ENCODE peak calls at places on chromosomes 6 and 20, in seven cellular contexts. One of them, this sample, is unnamed.

GRCh38 chr6:136669299-136669699 is 119.1 kb upstream of the MAP7 start:
- DNase-seq in Peyer's patch: no peak
- DNase-seq in fibroblast of the aortic adventitia: peak
- DNase-seq in astrocyte of the spinal cord: peak
- DNase-seq in HFF-Myc: peak
- DNase-seq in A549: no peak
- DNase-seq in CD8-positive, alpha-beta T cell: no peak
- DNase-seq in this sample: peak

GRCh38 chr20:47502801-47503239 is 1.1 kb downstream of the NCOA3 start:
- DNase-seq in A549: peak
- DNase-seq in Peyer's patch: peak
- DNase-seq in HFF-Myc: no peak
- DNase-seq in fibroblast of the aortic adventitia: peak
- DNase-seq in astrocyte of the spinal cord: peak
- DNase-seq in CD8-positive, alpha-beta T cell: peak
- DNase-seq in this sample: no peak

GRCh38 chr6:35078226-35078850 is 62.8 kb downstream of the TCP11 start:
- DNase-seq in fibroblast of the aortic adventitia: no peak
- DNase-seq in astrocyte of the spinal cord: no peak
- DNase-seq in A549: no peak
- DNase-seq in Peyer's patch: no peak
- DNase-seq in HFF-Myc: no peak
- DNase-seq in CD8-positive, alpha-beta T cell: no peak
- DNase-seq in this sample: no peak

GRCh38 chr20:59398552-59399265 is 98.3 kb downstream of the EDN3 start:
- DNase-seq in Peyer's patch: no peak
- DNase-seq in CD8-positive, alpha-beta T cell: no peak
- DNase-seq in HFF-Myc: no peak
- DNase-seq in fibroblast of the aortic adventitia: no peak
- DNase-seq in astrocyte of the spinal cord: no peak
- DNase-seq in A549: peak
- DNase-seq in this sample: no peak

GRCh38 chr6:30963641-30964040 is 19.9 kb upstream of the MUC21 start:
- DNase-seq in HFF-Myc: no peak
- DNase-seq in fibroblast of the aortic adventitia: no peak
- DNase-seq in A549: no peak
- DNase-seq in astrocyte of the spinal cord: peak
- DNase-seq in Peyer's patch: no peak
- DNase-seq in CD8-positive, alpha-beta T cell: no peak
- DNase-seq in this sample: no peak

GRCh38 chr20:4040283-4041179 is 25.2 kb upstream of the RNF24 start:
- DNase-seq in Peyer's patch: no peak
- DNase-seq in A549: no peak
- DNase-seq in CD8-positive, alpha-beta T cell: no peak
- DNase-seq in fibroblast of the aortic adventitia: peak
- DNase-seq in astrocyte of the spinal cord: peak
- DNase-seq in HFF-Myc: no peak
- DNase-seq in this sample: no peak

GRCh38 chr6:75386050-75386770 is 101.6 kb upstream of the TMEM30A start:
- DNase-seq in CD8-positive, alpha-beta T cell: no peak
- DNase-seq in astrocyte of the spinal cord: peak
- DNase-seq in fibroblast of the aortic adventitia: peak
- DNase-seq in HFF-Myc: no peak
- DNase-seq in Peyer's patch: no peak
- DNase-seq in A549: no peak
- DNase-seq in this sample: no peak

GRCh38 chr20:406200-407096 is 1.7 kb upstream of the RBCK1 start:
- DNase-seq in Peyer's patch: no peak
- DNase-seq in HFF-Myc: no peak
- DNase-seq in fibroblast of the aortic adventitia: no peak
- DNase-seq in CD8-positive, alpha-beta T cell: no peak
- DNase-seq in astrocyte of the spinal cord: no peak
- DNase-seq in A549: no peak
- DNase-seq in this sample: no peak

GRCh38 chr6:64012351-64013060 is 376.9 kb downstream of the PHF3 start:
- DNase-seq in fibroblast of the aortic adventitia: peak
- DNase-seq in CD8-positive, alpha-beta T cell: no peak
- DNase-seq in HFF-Myc: no peak
- DNase-seq in astrocyte of the spinal cord: peak
- DNase-seq in Peyer's patch: no peak
- DNase-seq in A549: peak
- DNase-seq in this sample: peak

GRCh38 chr20:57395111-57395959 is 4.1 kb downstream of the RBM38 start:
- DNase-seq in Peyer's patch: no peak
- DNase-seq in A549: no peak
- DNase-seq in CD8-positive, alpha-beta T cell: no peak
- DNase-seq in HFF-Myc: no peak
- DNase-seq in fibroblast of the aortic adventitia: peak
- DNase-seq in astrocyte of the spinal cord: peak
- DNase-seq in this sample: no peak

GRCh38 chr6:23654745-23655144 is 471.3 kb upstream of the NRSN1 start:
- DNase-seq in fibroblast of the aortic adventitia: no peak
- DNase-seq in CD8-positive, alpha-beta T cell: no peak
- DNase-seq in A549: peak
- DNase-seq in HFF-Myc: no peak
- DNase-seq in astrocyte of the spinal cord: no peak
- DNase-seq in Peyer's patch: no peak
- DNase-seq in this sample: no peak

DNA sequence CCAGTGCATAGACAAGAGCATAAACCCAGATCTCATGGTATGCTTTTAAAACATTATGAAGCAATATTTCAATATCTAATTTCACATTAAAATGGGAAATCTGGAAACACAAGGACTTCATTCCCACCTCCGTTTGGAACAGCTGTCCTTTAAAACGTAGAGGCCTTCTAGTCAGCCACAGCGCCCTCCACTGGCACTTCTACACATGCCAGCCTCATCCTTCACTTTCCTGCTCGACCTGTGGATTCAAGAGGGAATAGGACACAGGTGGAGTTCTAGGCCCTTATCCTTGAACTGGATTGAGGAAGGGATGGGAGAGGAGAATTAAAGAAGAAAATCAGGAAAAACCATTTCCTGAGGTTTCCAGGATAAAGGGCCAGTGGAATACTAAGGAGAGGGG is 85.6 kb downstream of the LYRM4 start:
- DNase-seq in Peyer's patch: no peak
- DNase-seq in fibroblast of the aortic adventitia: no peak
- DNase-seq in CD8-positive, alpha-beta T cell: no peak
- DNase-seq in A549: peak
- DNase-seq in HFF-Myc: no peak
- DNase-seq in astrocyte of the spinal cord: no peak
- DNase-seq in this sample: no peak
- TF ChIP-seq CTCF in Peyer's patch: no peak
- TF ChIP-seq CTCF in fibroblast of the aortic adventitia: peak
- TF ChIP-seq CTCF in CD8-positive, alpha-beta T cell: no peak
- TF ChIP-seq CTCF in A549: peak
- TF ChIP-seq CTCF in HFF-Myc: peak
- TF ChIP-seq CTCF in astrocyte of the spinal cord: peak
- TF ChIP-seq CTCF in this sample: peak

DNA sequence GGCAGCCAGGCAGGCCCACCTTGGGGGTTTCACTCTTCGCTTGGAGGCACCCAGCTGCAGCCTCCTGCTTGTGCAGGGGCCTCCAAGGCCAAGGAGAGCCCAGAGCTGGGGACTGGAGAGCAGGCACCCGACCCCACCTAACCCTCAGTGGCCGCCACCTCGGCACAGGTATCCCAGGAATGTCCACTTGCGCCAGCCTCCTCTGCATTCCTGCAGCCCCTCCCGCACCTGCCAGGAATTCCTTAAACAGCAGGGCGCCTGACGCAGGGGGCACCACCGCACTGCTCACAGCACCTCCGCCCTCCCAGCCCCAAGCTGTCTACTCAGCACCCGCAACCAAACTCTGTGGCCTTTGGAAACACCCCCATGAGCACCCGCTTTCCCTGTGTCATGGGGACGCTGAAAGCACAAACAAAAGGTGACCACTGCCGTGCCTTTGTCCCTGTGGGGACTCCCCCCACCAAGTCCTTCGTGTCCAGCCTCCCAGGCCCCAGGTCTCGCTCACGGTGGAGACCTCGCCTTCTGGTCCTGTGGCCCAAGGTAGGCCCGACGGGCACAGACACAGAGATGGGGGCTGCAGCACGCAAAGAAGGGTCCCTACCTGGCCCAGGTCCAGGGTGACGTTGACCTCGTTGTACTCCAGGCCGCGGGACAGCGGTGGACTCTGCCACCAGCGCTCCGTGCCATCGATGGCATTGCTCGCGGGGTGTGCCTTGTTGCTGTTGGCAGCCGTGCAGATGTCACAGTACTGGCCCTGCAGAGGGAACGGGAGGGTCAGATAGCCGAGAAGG is 5.1 kb downstream of the LAMA5 start:
- DNase-seq in CD8-positive, alpha-beta T cell: no peak
- DNase-seq in astrocyte of the spinal cord: no peak
- DNase-seq in Peyer's patch: no peak
- DNase-seq in fibroblast of the aortic adventitia: no peak
- DNase-seq in A549: peak
- DNase-seq in HFF-Myc: no peak
- DNase-seq in this sample: no peak
- H3K4me3 ChIP-seq in CD8-positive, alpha-beta T cell: no peak
- H3K4me3 ChIP-seq in astrocyte of the spinal cord: no peak
- H3K4me3 ChIP-seq in Peyer's patch: no peak
- H3K4me3 ChIP-seq in fibroblast of the aortic adventitia: no peak
- H3K4me3 ChIP-seq in A549: peak
- H3K4me3 ChIP-seq in HFF-Myc: no peak
- H3K4me3 ChIP-seq in this sample: no peak

DNA sequence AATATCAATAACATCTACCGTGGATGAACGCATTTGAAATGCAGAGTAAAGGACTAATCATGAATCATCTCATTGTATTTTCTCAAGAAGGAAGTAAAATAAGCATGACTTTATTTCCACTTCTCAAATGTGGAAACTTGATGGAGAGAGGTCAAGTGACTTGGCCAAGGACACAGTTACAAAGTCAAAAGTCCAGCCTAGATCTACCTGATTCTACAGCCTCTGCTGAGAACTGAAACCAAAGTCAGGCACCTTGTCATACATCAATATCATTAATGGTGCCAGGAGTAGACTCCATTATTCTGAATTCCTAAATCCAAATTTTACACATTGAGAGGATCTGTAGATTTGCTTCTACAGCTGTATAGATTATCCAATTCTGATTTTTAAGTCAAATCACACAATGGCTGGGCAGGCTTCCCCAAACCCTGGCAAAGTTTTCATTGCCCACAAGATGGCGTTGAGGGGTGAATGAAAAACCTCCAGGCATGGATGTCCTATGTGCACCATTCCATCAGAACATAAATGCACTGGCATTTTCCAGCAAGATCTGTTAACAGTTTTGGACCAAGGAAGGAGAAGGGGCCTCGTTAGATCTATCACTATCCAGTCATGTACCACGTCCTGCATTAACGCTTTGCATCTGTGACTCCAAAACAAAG is 423.0 kb downstream of the MAFB start:
- DNase-seq in A549: peak
- DNase-seq in HFF-Myc: no peak
- DNase-seq in CD8-positive, alpha-beta T cell: no peak
- DNase-seq in fibroblast of the aortic adventitia: peak
- DNase-seq in Peyer's patch: no peak
- DNase-seq in astrocyte of the spinal cord: peak
- DNase-seq in this sample: no peak
- TF ChIP-seq CTCF in A549: peak
- TF ChIP-seq CTCF in HFF-Myc: peak
- TF ChIP-seq CTCF in CD8-positive, alpha-beta T cell: no peak
- TF ChIP-seq CTCF in fibroblast of the aortic adventitia: peak
- TF ChIP-seq CTCF in Peyer's patch: no peak
- TF ChIP-seq CTCF in astrocyte of the spinal cord: peak
- TF ChIP-seq CTCF in this sample: peak

GRCh38 chr6:14241255-14242070 is 123.9 kb downstream of the CD83 start:
- DNase-seq in astrocyte of the spinal cord: no peak
- DNase-seq in A549: no peak
- DNase-seq in fibroblast of the aortic adventitia: no peak
- DNase-seq in CD8-positive, alpha-beta T cell: no peak
- DNase-seq in HFF-Myc: no peak
- DNase-seq in Peyer's patch: peak
- DNase-seq in this sample: no peak

GRCh38 chr6:14243617-14244016 is 126.0 kb downstream of the CD83 start:
- DNase-seq in astrocyte of the spinal cord: no peak
- DNase-seq in HFF-Myc: no peak
- DNase-seq in Peyer's patch: no peak
- DNase-seq in A549: no peak
- DNase-seq in CD8-positive, alpha-beta T cell: no peak
- DNase-seq in fibroblast of the aortic adventitia: no peak
- DNase-seq in this sample: no peak

GRCh38 chr6:14239097-14239496 is 121.5 kb downstream of the CD83 start:
- DNase-seq in HFF-Myc: no peak
- DNase-seq in Peyer's patch: no peak
- DNase-seq in A549: no peak
- DNase-seq in astrocyte of the spinal cord: no peak
- DNase-seq in fibroblast of the aortic adventitia: no peak
- DNase-seq in CD8-positive, alpha-beta T cell: no peak
- DNase-seq in this sample: no peak

GRCh38 chr6:14235653-14236356 is 118.2 kb downstream of the CD83 start:
- DNase-seq in CD8-positive, alpha-beta T cell: no peak
- DNase-seq in astrocyte of the spinal cord: no peak
- DNase-seq in fibroblast of the aortic adventitia: no peak
- DNase-seq in Peyer's patch: no peak
- DNase-seq in A549: no peak
- DNase-seq in HFF-Myc: no peak
- DNase-seq in this sample: no peak

DNA sequence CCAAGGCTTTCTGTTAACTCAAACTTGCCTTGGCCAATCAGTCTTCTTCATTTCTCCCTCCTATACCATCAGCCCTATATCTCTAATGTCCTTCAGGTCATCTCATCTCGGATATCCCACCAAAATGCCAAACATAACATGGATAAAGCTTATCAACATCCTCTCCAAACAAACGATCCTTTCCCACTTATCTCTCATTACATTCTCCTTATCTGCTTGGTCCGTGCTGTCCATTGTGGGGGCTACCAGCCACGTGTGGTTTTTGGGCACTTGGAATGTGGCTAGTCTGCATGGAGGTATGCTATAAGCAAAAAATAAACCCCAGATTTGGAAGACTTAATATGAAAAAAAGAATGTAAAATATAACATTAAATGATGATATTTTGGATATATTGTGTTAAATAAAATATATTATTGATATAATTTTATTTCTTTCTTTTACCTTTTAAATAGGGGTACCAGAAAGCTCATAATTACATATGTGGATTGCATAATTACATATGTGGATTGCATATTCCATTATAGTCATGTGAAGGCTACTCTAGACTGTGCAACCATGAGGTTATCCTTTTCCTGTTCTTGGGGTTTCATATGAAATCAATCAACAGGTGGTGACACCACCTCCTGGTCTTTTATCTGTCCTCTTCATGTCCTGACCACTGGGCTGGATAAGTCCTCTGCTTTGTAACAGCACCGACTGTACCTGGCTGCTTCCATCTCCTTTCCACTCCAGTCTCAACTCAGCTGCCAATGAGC is 123.0 kb downstream of the CD83 start:
- DNase-seq in CD8-positive, alpha-beta T cell: no peak
- DNase-seq in astrocyte of the spinal cord: no peak
- DNase-seq in Peyer's patch: no peak
- DNase-seq in HFF-Myc: no peak
- DNase-seq in fibroblast of the aortic adventitia: no peak
- DNase-seq in A549: no peak
- DNase-seq in this sample: no peak
- H3K4me3 ChIP-seq in CD8-positive, alpha-beta T cell: no peak
- H3K4me3 ChIP-seq in astrocyte of the spinal cord: no peak
- H3K4me3 ChIP-seq in Peyer's patch: no peak
- H3K4me3 ChIP-seq in HFF-Myc: no peak
- H3K4me3 ChIP-seq in fibroblast of the aortic adventitia: no peak
- H3K4me3 ChIP-seq in A549: no peak
- H3K4me3 ChIP-seq in this sample: no peak

GRCh38 chr20:19937651-19938420 is 79.3 kb upstream of the NAA20 start:
- DNase-seq in Peyer's patch: no peak
- DNase-seq in A549: no peak
- DNase-seq in fibroblast of the aortic adventitia: no peak
- DNase-seq in HFF-Myc: no peak
- DNase-seq in astrocyte of the spinal cord: no peak
- DNase-seq in CD8-positive, alpha-beta T cell: no peak
- DNase-seq in this sample: no peak
- TF ChIP-seq CTCF in Peyer's patch: no peak
- TF ChIP-seq CTCF in A549: no peak
- TF ChIP-seq CTCF in fibroblast of the aortic adventitia: no peak
- TF ChIP-seq CTCF in HFF-Myc: no peak
- TF ChIP-seq CTCF in astrocyte of the spinal cord: no peak
- TF ChIP-seq CTCF in CD8-positive, alpha-beta T cell: no peak
- TF ChIP-seq CTCF in this sample: no peak